ENCODE peak calls at places on chromosomes 12 and 14, in six cellular contexts. One of them, this sample, is unnamed.

GRCh38 chr12:91205791-91206190 is 23.2 kb upstream of the DCN start:
- DNase-seq in AG04450: no peak
- DNase-seq in CD8-positive, alpha-beta T cell: no peak
- DNase-seq in bronchial epithelial cell: peak; percentile 27
- DNase-seq in stomach: no peak
- DNase-seq in AG10803: peak; percentile 27
- DNase-seq in this sample: no peak

GRCh38 chr12:115944851-115945496 is 332.5 kb downstream of the MED13L start:
- DNase-seq in bronchial epithelial cell: no peak
- DNase-seq in AG10803: no peak
- DNase-seq in CD8-positive, alpha-beta T cell: no peak
- DNase-seq in AG04450: no peak
- DNase-seq in stomach: no peak
- DNase-seq in this sample: peak; percentile 16

GRCh38 chr14:39442293-39442692 is 10.1 kb upstream of the FBXO33 start:
- DNase-seq in bronchial epithelial cell: no peak
- DNase-seq in CD8-positive, alpha-beta T cell: no peak
- DNase-seq in AG04450: no peak
- DNase-seq in stomach: no peak
- DNase-seq in AG10803: peak; percentile 18
- DNase-seq in this sample: no peak

GRCh38 chr14:22449612-22449930 is 139.5 kb downstream of the DAD1 start:
- DNase-seq in CD8-positive, alpha-beta T cell: no peak
- DNase-seq in bronchial epithelial cell: no peak
- DNase-seq in AG04450: no peak
- DNase-seq in stomach: no peak
- DNase-seq in AG10803: no peak
- DNase-seq in this sample: no peak

GRCh38 chr14:56659964-56660551 is 80.5 kb downstream of the TMEM260 start:
- DNase-seq in AG04450: peak; percentile 1
- DNase-seq in AG10803: peak; percentile 51
- DNase-seq in stomach: no peak
- DNase-seq in bronchial epithelial cell: peak; percentile 69
- DNase-seq in CD8-positive, alpha-beta T cell: no peak
- DNase-seq in this sample: peak; percentile 55

GRCh38 chr14:20873370-20874177 is 17.6 kb upstream of the RNASE3 start:
- DNase-seq in stomach: peak; percentile 85
- DNase-seq in AG04450: no peak
- DNase-seq in bronchial epithelial cell: peak; percentile 26
- DNase-seq in CD8-positive, alpha-beta T cell: peak; percentile 67
- DNase-seq in AG10803: peak; percentile 64
- DNase-seq in this sample: peak; percentile 63

GRCh38 chr14:74429221-74429691 is 3.2 kb upstream of the SYNDIG1L start:
- DNase-seq in bronchial epithelial cell: no peak
- DNase-seq in AG10803: no peak
- DNase-seq in stomach: no peak
- DNase-seq in AG04450: no peak
- DNase-seq in CD8-positive, alpha-beta T cell: no peak
- DNase-seq in this sample: no peak

GRCh38 chr12:89417246-89417977 is 65.1 kb upstream of the DUSP6 start:
- DNase-seq in bronchial epithelial cell: peak; percentile 71
- DNase-seq in AG10803: peak; percentile 31
- DNase-seq in AG04450: no peak
- DNase-seq in stomach: no peak
- DNase-seq in CD8-positive, alpha-beta T cell: no peak
- DNase-seq in this sample: peak; percentile 72

GRCh38 chr12:65204886-65205525 is 35.6 kb downstream of the LEMD3 start:
- DNase-seq in bronchial epithelial cell: no peak
- DNase-seq in AG10803: no peak
- DNase-seq in CD8-positive, alpha-beta T cell: no peak
- DNase-seq in stomach: no peak
- DNase-seq in AG04450: no peak
- DNase-seq in this sample: no peak

GRCh38 chr14:26527095-26527494 is 70.7 kb downstream of the NOVA1 start:
- DNase-seq in AG04450: no peak
- DNase-seq in stomach: no peak
- DNase-seq in bronchial epithelial cell: peak; percentile 4
- DNase-seq in CD8-positive, alpha-beta T cell: no peak
- DNase-seq in AG10803: no peak
- DNase-seq in this sample: no peak

GRCh38 chr14:92670967-92671366 is 77.5 kb downstream of the LGMN start:
- DNase-seq in stomach: no peak
- DNase-seq in AG10803: peak; percentile 49
- DNase-seq in bronchial epithelial cell: no peak
- DNase-seq in CD8-positive, alpha-beta T cell: no peak
- DNase-seq in AG04450: no peak
- DNase-seq in this sample: no peak

GRCh38 chr12:93794738-93795137 is 117.6 kb downstream of the CRADD start:
- DNase-seq in CD8-positive, alpha-beta T cell: no peak
- DNase-seq in stomach: no peak
- DNase-seq in AG10803: no peak
- DNase-seq in bronchial epithelial cell: no peak
- DNase-seq in AG04450: no peak
- DNase-seq in this sample: no peak

GRCh38 chr14:34981743-34982420 is 910 bp upstream of the SRP54 start:
- DNase-seq in stomach: no peak
- DNase-seq in CD8-positive, alpha-beta T cell: peak; percentile 17
- DNase-seq in bronchial epithelial cell: no peak
- DNase-seq in AG10803: no peak
- DNase-seq in AG04450: peak; percentile 4
- DNase-seq in this sample: no peak

DNA sequence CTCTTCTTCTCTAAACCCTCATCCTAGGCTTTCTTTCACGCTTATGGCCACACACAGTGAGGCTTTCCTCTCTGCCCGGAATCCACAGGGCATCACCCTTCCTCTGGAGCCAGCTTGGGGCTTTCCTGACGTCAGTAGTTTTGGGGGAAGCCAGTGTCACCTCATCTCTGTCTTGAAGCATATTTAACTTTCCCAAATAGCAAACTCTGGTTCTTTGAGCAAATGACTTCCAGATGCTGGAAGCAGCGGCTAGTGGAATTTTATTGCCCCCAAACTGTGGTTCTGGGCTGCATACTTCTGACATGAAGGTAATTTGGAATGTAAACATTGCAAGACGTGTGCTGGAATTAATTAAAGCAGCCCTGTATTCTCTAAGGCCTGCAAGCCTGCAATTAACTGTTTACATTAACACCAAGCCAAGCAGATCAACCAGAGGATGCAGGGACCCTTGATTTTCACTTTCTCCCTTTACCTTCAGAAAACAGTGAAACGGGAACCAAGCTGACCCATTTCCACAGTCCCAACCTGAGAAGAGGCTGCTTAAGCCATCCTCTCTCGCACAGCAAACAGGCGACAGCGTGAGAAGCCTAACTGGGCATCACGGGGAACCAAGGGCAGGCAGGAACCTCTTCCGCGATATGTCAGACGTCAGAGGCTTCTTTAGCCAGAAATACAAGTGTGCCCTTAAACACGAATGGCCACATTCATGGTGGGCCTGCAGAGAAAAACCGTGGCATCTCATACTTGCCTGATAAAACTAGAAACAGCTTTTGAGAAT is 258.4 kb downstream of the CACNA1C start:
- DNase-seq in AG10803: peak; percentile 98
- DNase-seq in bronchial epithelial cell: no peak
- DNase-seq in CD8-positive, alpha-beta T cell: no peak
- DNase-seq in AG04450: peak; percentile 66
- DNase-seq in stomach: no peak
- DNase-seq in this sample: peak; percentile 93
- H3K4me3 ChIP-seq in AG10803: peak overlapping the region; percentile 31
- H3K4me3 ChIP-seq in bronchial epithelial cell: no peak overlapping the region
- H3K4me3 ChIP-seq in CD8-positive, alpha-beta T cell: no peak overlapping the region
- H3K4me3 ChIP-seq in AG04450: no peak overlapping the region
- H3K4me3 ChIP-seq in stomach: no peak overlapping the region
- H3K4me3 ChIP-seq in this sample: no peak overlapping the region

GRCh38 chr14:23538785-23539184 is 12.8 kb downstream of the ZFHX2 start:
- DNase-seq in bronchial epithelial cell: no peak
- DNase-seq in AG04450: no peak
- DNase-seq in stomach: no peak
- DNase-seq in CD8-positive, alpha-beta T cell: no peak
- DNase-seq in AG10803: peak; percentile 16
- DNase-seq in this sample: no peak

GRCh38 chr14:23542261-23542660 is 9.3 kb downstream of the ZFHX2 start:
- DNase-seq in stomach: no peak
- DNase-seq in bronchial epithelial cell: no peak
- DNase-seq in AG10803: no peak
- DNase-seq in CD8-positive, alpha-beta T cell: no peak
- DNase-seq in AG04450: no peak
- DNase-seq in this sample: no peak

GRCh38 chr14:23538049-23538718 is 13.4 kb downstream of the ZFHX2 start:
- DNase-seq in AG10803: no peak
- DNase-seq in bronchial epithelial cell: no peak
- DNase-seq in CD8-positive, alpha-beta T cell: no peak
- DNase-seq in AG04450: no peak
- DNase-seq in stomach: no peak
- DNase-seq in this sample: no peak

GRCh38 chr14:23539209-23539866 is 12.2 kb downstream of the ZFHX2 start:
- DNase-seq in bronchial epithelial cell: peak; percentile 32
- DNase-seq in stomach: no peak
- DNase-seq in AG04450: no peak
- DNase-seq in AG10803: no peak
- DNase-seq in CD8-positive, alpha-beta T cell: no peak
- DNase-seq in this sample: peak; percentile 41

DNA sequence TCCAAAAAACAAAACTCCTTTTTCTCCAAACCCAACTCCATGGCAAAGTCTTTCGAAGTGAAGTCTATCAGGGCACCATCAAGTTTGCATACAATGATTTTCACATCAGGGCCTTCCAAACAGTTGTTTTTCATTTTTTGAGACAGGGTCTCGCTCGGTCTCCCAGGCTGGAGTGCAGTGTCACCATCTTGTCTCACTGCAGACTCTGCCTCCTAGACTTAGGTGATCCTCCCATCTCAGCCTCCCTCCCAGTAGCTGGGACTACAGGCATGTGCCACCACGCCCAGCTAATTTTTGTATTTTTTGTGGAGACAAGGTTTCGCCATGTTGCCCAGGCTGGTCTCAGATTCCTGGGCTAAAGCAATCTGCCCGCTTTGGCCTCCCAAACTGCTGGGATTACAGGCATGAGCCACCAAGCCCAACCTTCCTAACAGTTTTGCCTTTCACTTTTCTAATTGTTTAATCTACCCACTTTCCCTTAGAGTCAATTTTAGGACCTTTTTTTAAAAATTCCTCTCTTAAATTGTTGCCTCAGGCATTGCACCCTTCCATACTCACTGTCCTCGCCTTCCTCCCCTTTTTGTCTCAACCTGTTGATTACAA is 11.6 kb downstream of the ZFHX2 start:
- DNase-seq in stomach: no peak
- DNase-seq in AG04450: no peak
- DNase-seq in AG10803: no peak
- DNase-seq in bronchial epithelial cell: no peak
- DNase-seq in CD8-positive, alpha-beta T cell: no peak
- DNase-seq in this sample: no peak
- TF ChIP-seq CTCF in stomach: no peak
- TF ChIP-seq CTCF in AG04450: no peak
- TF ChIP-seq CTCF in AG10803: no peak
- TF ChIP-seq CTCF in bronchial epithelial cell: no peak
- TF ChIP-seq CTCF in CD8-positive, alpha-beta T cell: no peak
- TF ChIP-seq CTCF in this sample: no peak

DNA sequence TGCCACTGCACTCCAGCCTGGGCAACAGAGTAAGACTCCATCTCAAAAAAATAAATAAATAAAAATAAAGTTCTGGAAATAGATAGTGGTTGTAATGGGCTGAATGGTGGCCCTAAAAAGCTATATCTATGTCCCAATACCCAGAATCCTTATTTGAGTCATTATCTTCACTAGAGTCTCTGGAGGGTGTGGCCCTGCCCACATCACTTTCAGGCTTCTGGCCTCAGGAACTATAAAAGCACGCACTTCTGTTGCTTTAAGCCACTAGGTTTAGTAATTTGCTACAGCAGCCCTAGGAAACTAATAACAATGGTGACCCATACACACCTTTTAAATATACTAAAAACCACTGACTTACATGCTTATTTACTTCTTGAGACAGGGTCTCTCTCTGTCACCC is 49.9 kb downstream of the MAP3K9 start:
- DNase-seq in bronchial epithelial cell: no peak
- DNase-seq in AG10803: no peak
- DNase-seq in AG04450: no peak
- DNase-seq in CD8-positive, alpha-beta T cell: no peak
- DNase-seq in stomach: no peak
- DNase-seq in this sample: no peak
- H3K4me3 ChIP-seq in bronchial epithelial cell: no peak overlapping the region
- H3K4me3 ChIP-seq in AG10803: no peak overlapping the region
- H3K4me3 ChIP-seq in AG04450: no peak overlapping the region
- H3K4me3 ChIP-seq in CD8-positive, alpha-beta T cell: no peak overlapping the region
- H3K4me3 ChIP-seq in stomach: no peak overlapping the region
- H3K4me3 ChIP-seq in this sample: no peak overlapping the region

GRCh38 chr12:26126340-26127284 is 1.8 kb upstream of the BHLHE41 start:
- DNase-seq in AG10803: peak; percentile 85
- DNase-seq in bronchial epithelial cell: peak; percentile 64
- DNase-seq in CD8-positive, alpha-beta T cell: no peak
- DNase-seq in stomach: peak; percentile 86
- DNase-seq in AG04450: no peak
- DNase-seq in this sample: peak; percentile 81
- TF ChIP-seq CTCF in AG10803: no peak
- TF ChIP-seq CTCF in bronchial epithelial cell: no peak
- TF ChIP-seq CTCF in CD8-positive, alpha-beta T cell: no peak
- TF ChIP-seq CTCF in stomach: no peak
- TF ChIP-seq CTCF in AG04450: no peak
- TF ChIP-seq CTCF in this sample: no peak

DNA sequence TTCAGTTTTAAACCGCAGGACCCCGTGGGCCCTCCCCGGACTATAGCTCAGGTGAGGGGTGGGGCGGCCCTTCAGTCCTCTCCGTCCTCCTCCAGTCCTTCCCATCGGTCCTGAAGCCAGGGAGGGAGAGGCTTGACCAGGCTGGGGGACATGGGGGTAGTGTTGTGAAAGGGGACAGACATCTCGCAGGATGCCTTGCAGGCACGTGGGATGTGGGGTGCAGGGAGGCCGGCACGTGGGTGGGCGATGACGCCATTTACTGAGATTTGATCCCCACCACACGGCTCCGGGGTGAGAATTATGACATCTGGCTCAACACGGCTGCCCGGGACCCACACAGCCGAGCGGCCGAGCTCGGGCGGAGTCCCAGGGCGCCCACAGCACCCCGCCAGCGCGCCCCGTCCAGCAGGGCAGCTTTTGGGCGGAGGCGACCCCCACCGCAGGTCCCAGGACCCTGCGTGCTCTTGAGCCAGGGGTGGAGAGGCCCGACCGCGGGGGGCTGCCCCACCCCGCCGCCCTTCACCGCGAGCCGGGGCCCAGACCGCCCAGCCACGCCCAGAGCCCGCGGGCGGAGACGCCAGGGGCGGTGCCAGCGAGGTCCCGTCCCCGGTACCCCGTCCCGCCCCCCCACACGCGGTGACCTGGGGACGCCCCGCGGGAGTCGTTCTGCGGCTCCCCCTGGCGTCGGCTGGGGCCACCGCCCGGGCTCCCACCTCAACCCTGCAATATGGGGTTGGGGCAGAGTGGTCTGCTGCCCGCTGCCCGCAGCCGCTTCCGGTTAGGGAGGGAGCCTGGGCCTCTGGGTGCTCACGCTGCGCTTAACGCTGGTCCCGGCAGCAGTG is 3.3 kb upstream of the EXOC3L4 start:
- DNase-seq in bronchial epithelial cell: no peak
- DNase-seq in CD8-positive, alpha-beta T cell: peak; percentile 72
- DNase-seq in AG10803: peak; percentile 31
- DNase-seq in AG04450: no peak
- DNase-seq in stomach: peak; percentile 75
- DNase-seq in this sample: peak; percentile 71
- H3K4me3 ChIP-seq in bronchial epithelial cell: peak overlapping the region; percentile 34
- H3K4me3 ChIP-seq in CD8-positive, alpha-beta T cell: peak overlapping the region; percentile 50
- H3K4me3 ChIP-seq in AG10803: peak overlapping the region; percentile 37
- H3K4me3 ChIP-seq in AG04450: peak overlapping the region; percentile 43
- H3K4me3 ChIP-seq in stomach: peak overlapping the region; percentile 49
- H3K4me3 ChIP-seq in this sample: peak overlapping the region; percentile 45